ENCODE peak calls at places on chromosome 14, in five cellular contexts. F is fibroblast of mammary gland, G is A549, L is Panc1, I is lower lobe of right lung. Y is an unnamed sample.
A peak's percentile ranks its signal among the peaks of the same experiment; 100 is the strongest.

GRCh38 chr14:82342596-82342995 is 808.9 kb upstream of the SEL1L start:
- DNase-seq in F (no peak), G (no peak), L (no peak), I (no peak), Y (no peak)

GRCh38 chr14:89787525-89787924 is 167.0 kb downstream of the EFCAB11 start:
- DNase-seq in F (peak; percentile 46), G (no peak), L (no peak), I (no peak), Y (no peak)

GRCh38 chr14:94867931-94868597 is 98.2 kb upstream of the GSC start:
- DNase-seq in F (peak; percentile 52), G (no peak), L (no peak), I (no peak), Y (no peak)

GRCh38 chr14:79557309-79557708 is 654.0 kb downstream of the DIO2 start:
- DNase-seq in F (no peak), G (no peak), L (no peak), I (no peak), Y (no peak)

GRCh38 chr14:60815371-60815770 is 80.8 kb downstream of the MNAT1 start:
- DNase-seq in F (no peak), G (no peak), L (no peak), I (no peak), Y (peak; percentile 2)

GRCh38 chr14:24011051-24011450 is 22.3 kb downstream of the DHRS4L2 start:
- DNase-seq in F (no peak), G (no peak), L (no peak), I (no peak), Y (no peak)

GRCh38 chr14:55904086-55904485 is 214.1 kb upstream of the PELI2 start:
- DNase-seq in F (no peak), G (no peak), L (no peak), I (no peak), Y (no peak)

GRCh38 chr14:44162197-44162596 is 344.9 kb downstream of the FSCB start:
- DNase-seq in F (no peak), G (no peak), L (no peak), I (no peak), Y (no peak)

GRCh38 chr14:67510121-67510520 is 21.6 kb upstream of the TMEM229B start:
- DNase-seq in F (peak; percentile 59), G (no peak), L (no peak), I (no peak), Y (no peak)

GRCh38 chr14:20998674-20999366 is at the start of gene SLC39A2:
- DNase-seq in F (peak; percentile 80), G (no peak), L (no peak), I (no peak), Y (no peak)

GRCh38 chr14:33539918-33540357 is 410.9 kb downstream of the EGLN3 start:
- DNase-seq in F (no peak), G (no peak), L (no peak), I (no peak), Y (no peak)

GRCh38 chr14:66099451-66099850 is 386.7 kb upstream of the CCDC196 start:
- DNase-seq in F (no peak), G (no peak), L (no peak), I (no peak), Y (no peak)

GRCh38 chr14:98685725-98686124 is 586.3 kb downstream of the BCL11B start:
- DNase-seq in F (no peak), G (no peak), L (no peak), I (no peak), Y (no peak)

GRCh38 chr14:43535231-43535838 is 971.7 kb downstream of the FSCB start:
- DNase-seq in F (no peak), G (no peak), L (no peak), I (no peak), Y (no peak)

GRCh38 chr14:77266336-77266735 is 4.7 kb downstream of the NGB start:
- DNase-seq in F (no peak), G (no peak), L (no peak), I (no peak), Y (no peak)
- H3K4me3 ChIP-seq in F (no peak overlapping the region), G (no peak overlapping the region), L (no peak overlapping the region), I (no peak overlapping the region), Y (no peak overlapping the region)

DNA sequence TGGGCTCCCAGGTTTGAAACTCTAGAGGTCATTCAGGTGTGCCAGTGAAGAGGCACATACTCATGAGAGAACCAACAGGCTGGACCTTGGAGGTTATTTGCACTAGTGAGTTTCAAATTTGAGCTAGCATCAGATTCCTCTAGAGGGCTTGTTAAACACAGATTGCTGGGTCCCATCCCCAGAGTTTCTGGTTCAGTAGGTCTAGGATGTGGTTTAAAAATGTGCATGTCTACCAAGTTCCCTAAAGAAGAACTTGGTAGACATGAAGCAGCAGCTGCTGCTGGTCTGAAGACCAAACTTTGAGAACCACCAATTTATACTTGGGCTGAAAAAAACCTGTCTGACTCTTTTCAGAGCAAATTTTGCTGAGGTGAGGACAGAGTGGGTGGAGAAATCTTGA is 61.7 kb downstream of the SUSD6 start:
- DNase-seq in F (no peak), G (no peak), L (no peak), I (no peak), Y (no peak)
- TF ChIP-seq CTCF in F (no peak), G (no peak), L (no peak), I (no peak), Y (no peak)

GRCh38 chr14:22977434-22977683 is 5.0 kb downstream of the AJUBA start:
- DNase-seq in F (no peak), G (no peak), L (no peak), I (no peak), Y (no peak)

GRCh38 chr14:22979748-22980392 is 2.5 kb downstream of the AJUBA start:
- DNase-seq in F (no peak), G (no peak), L (no peak), I (no peak), Y (no peak)

GRCh38 chr14:22977684-22978486 is 4.5 kb downstream of the AJUBA start:
- DNase-seq in F (peak; percentile 55), G (peak; percentile 80), L (no peak), I (peak; percentile 82), Y (no peak)

GRCh38 chr14:22978873-22979671 is 3.3 kb downstream of the AJUBA start:
- DNase-seq in F (no peak), G (no peak), L (no peak), I (no peak), Y (no peak)

DNA sequence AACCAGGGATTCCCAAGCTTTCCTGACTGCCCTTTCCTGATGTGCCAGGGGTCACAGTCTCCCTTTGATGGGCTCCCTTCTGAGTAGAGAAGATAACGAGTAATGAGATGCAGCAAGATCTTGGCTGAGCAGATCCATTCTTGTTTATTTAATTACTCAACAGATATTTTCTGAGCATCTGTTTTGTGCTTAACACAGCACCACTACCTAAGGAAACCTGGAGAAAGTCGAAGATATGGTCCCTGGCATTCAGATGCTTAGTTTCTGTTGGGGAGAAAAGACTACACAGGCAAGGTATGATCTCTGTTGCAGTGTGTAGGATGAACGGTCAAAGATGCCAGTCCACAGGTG is 3.9 kb downstream of the AJUBA start:
- DNase-seq in F (peak; percentile 34), G (no peak), L (no peak), I (no peak), Y (no peak)
- H3K4me3 ChIP-seq in F (no peak overlapping the region), G (peak overlapping the region; percentile 89), L (peak overlapping the region; percentile 66), I (peak overlapping the region; percentile 85), Y (peak overlapping the region; percentile 27)

DNA sequence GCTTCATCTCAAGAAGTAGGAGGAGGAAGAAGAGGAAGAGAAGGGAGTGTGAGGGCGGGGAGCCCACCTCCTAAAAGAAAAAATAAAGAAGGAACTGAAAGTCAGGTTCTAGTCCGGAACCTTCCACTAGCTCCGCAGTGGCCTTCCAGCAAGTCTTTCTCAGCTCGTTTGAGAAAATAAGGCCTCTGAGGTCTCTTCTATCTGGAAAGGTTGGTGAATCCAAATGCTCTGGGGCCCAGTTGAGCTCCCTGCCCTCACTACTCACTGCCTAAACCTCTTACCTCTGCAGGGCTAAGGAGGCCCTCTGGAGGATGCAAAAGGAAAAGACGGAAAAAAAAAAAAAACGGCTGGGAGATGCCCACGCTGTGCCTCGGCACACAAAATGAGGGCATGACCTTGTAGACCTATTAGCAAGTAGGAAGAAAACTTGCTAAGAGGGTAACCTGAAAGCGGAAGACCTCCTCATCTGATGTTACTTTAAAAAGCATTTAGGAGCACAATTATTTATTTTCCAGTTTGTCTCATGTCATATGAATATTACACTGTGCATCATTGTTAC is 35.9 kb downstream of the FBLN5 start:
- DNase-seq in F (peak; percentile 52), G (peak; percentile 56), L (no peak), I (no peak), Y (no peak)
- TF ChIP-seq CTCF in F (peak; percentile 47), G (peak; percentile 70), L (peak; percentile 75), I (peak; percentile 48), Y (peak; percentile 85)

GRCh38 chr14:53108292-53108937 is 44.7 kb downstream of the DDHD1 start:
- DNase-seq in F (no peak), G (no peak), L (no peak), I (no peak), Y (no peak)

GRCh38 chr14:53110103-53110502 is 43.0 kb downstream of the DDHD1 start:
- DNase-seq in F (no peak), G (no peak), L (no peak), I (no peak), Y (no peak)

GRCh38 chr14:53106768-53107167 is 46.4 kb downstream of the DDHD1 start:
- DNase-seq in F (no peak), G (no peak), L (no peak), I (no peak), Y (no peak)

GRCh38 chr14:53109688-53110041 is 43.5 kb downstream of the DDHD1 start:
- DNase-seq in F (no peak), G (no peak), L (no peak), I (no peak), Y (no peak)

DNA sequence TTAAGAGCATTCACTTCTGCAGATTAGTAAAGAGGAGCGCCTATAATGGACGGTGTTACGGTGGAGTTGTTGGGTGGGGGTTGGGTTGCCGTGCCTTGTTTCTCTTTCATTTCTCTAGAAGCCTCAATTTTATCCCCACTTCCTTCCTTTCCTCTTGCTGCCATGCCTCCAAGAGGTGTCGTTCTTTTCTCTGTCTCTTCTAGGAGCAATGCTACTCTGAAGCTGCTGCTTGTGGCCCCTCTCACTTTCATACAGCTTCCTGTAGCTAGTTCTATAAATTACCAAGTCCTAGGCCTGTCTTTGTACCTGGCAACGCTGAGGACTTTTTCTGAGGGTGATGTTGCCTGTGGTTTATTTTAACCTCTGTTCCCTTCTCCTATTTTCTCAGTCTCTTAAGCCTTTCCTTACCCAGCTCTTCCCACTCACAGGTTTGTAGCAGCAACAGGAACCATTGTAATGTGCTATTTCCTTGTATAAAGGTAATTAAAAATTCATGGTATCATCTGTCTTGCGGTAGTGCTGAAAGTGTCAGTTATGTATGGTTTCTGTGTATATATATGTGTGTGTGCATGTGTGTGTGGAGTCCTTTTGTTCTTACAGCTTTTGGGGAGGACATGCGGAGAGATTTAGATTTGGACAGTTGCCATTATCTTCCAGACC is 44.0 kb downstream of the DDHD1 start:
- DNase-seq in F (no peak), G (no peak), L (no peak), I (no peak), Y (no peak)
- H3K4me3 ChIP-seq in F (no peak overlapping the region), G (no peak overlapping the region), L (no peak overlapping the region), I (peak overlapping the region; percentile 40), Y (no peak overlapping the region)

Y was measured in epithelial cell of proximal tubule.